ENCODE peak calls at places on chromosome 4, in six cellular contexts. W is neural crest cell, T is IMR-90, I is fibroblast of lung, J is dorsolateral prefrontal cortex, E is lower lobe of right lung. M is an unnamed sample.

GRCh38 chr4:114807357-114807756 is 208.8 kb downstream of the UGT8 start:
- DNase-seq in W (no peak), J (no peak), I (no peak), E (no peak), T (no peak), M (no peak)

GRCh38 chr4:128591482-128591881 is 218.0 kb upstream of the JADE1 start:
- DNase-seq in E (no peak), J (no peak), W (no peak), T (no peak), I (no peak), M (no peak)

GRCh38 chr4:68324509-68325262 is 25.2 kb downstream of the YTHDC1 start:
- DNase-seq in I (no peak), W (no peak), T (no peak), E (no peak), J (no peak), M (no peak)

GRCh38 chr4:115090483-115091075 is 22.8 kb downstream of the NDST4 start:
- DNase-seq in J (no peak), E (no peak), I (peak; percentile 7), T (peak; percentile 0), W (no peak), M (no peak)

GRCh38 chr4:187668683-187669082 is 326.9 kb upstream of the ZFP42 start:
- DNase-seq in E (no peak), T (peak; percentile 83), J (no peak), I (peak; percentile 50), W (no peak), M (no peak)

GRCh38 chr4:137474711-137475301 is 57.5 kb downstream of the PCDH18 start:
- DNase-seq in J (no peak), T (peak; percentile 70), E (no peak), W (no peak), I (peak; percentile 48), M (no peak)

GRCh38 chr4:155442267-155443105 is 65.7 kb upstream of the MAP9 start:
- DNase-seq in W (peak; percentile 78), E (peak; percentile 79), T (peak; percentile 76), J (peak; percentile 77), I (peak; percentile 54), M (peak; percentile 52)

GRCh38 chr4:160319868-160320260 is 1217.0 kb downstream of the RAPGEF2 start:
- DNase-seq in W (no peak), E (no peak), J (no peak), T (no peak), I (no peak), M (no peak)

GRCh38 chr4:86498560-86499166 is 95.5 kb upstream of the PTPN13 start:
- DNase-seq in I (peak; percentile 70), J (no peak), T (peak; percentile 68), E (no peak), W (no peak), M (no peak)

GRCh38 chr4:100288811-100289529 is 98.7 kb upstream of the DDIT4L start:
- DNase-seq in W (no peak), I (no peak), E (no peak), T (peak; percentile 35), J (no peak), M (no peak)

GRCh38 chr4:8303485-8304281 is 34.1 kb downstream of the HTRA3 start:
- DNase-seq in E (no peak), W (no peak), J (peak; percentile 33), T (peak; percentile 95), I (peak; percentile 74), M (peak; percentile 53)

GRCh38 chr4:168759321-168759720 is 250.7 kb downstream of the CBR4 start:
- DNase-seq in T (no peak), W (no peak), J (no peak), E (no peak), I (no peak), M (no peak)

GRCh38 chr4:8039290-8039689 is 99.6 kb upstream of the AFAP1 start:
- DNase-seq in I (no peak), E (no peak), W (peak; percentile 59), T (no peak), J (no peak), M (no peak)

GRCh38 chr4:121127100-121127499 is 37.0 kb downstream of the TNIP3 start:
- DNase-seq in E (no peak), T (no peak), I (no peak), W (no peak), J (no peak), M (no peak)

GRCh38 chr4:40763228-40763716 is 13.5 kb downstream of the NSUN7 start:
- DNase-seq in J (no peak), E (no peak), T (peak; percentile 51), I (peak; percentile 30), W (no peak), M (no peak)

GRCh38 chr4:20368926-20369325 is 117.2 kb downstream of the SLIT2 start:
- DNase-seq in E (no peak), J (no peak), W (no peak), T (peak; percentile 67), I (peak; percentile 49), M (no peak)

GRCh38 chr4:96354036-96354712 is 514.3 kb downstream of the PDHA2 start:
- DNase-seq in I (peak; percentile 11), J (no peak), E (no peak), T (no peak), W (no peak), M (no peak)

GRCh38 chr4:54050214-54050904 is 14.0 kb downstream of the CHIC2 start:
- DNase-seq in T (peak; percentile 78), E (no peak), W (no peak), J (no peak), I (peak; percentile 75), M (no peak)

GRCh38 chr4:181592221-181592745 is 650.9 kb upstream of the TENM3 start:
- DNase-seq in T (peak; percentile 46), J (no peak), W (no peak), E (no peak), I (peak; percentile 55), M (no peak)

GRCh38 chr4:37645736-37646135 is 40.4 kb downstream of the RELL1 start:
- DNase-seq in T (no peak), J (no peak), I (no peak), W (no peak), E (no peak), M (no peak)

GRCh38 chr4:168119870-168120269 is 27.5 kb downstream of the ANXA10 start:
- DNase-seq in E (no peak), I (no peak), J (no peak), T (no peak), W (no peak), M (no peak)

GRCh38 chr4:138330531-138330930 is 88.4 kb upstream of the SLC7A11 start:
- DNase-seq in I (no peak), E (no peak), W (no peak), T (peak; percentile 27), J (no peak), M (no peak)

GRCh38 chr4:4695497-4695896 is 153.6 kb upstream of the STX18 start:
- DNase-seq in E (no peak), W (no peak), I (no peak), T (no peak), J (no peak), M (no peak)

DNA sequence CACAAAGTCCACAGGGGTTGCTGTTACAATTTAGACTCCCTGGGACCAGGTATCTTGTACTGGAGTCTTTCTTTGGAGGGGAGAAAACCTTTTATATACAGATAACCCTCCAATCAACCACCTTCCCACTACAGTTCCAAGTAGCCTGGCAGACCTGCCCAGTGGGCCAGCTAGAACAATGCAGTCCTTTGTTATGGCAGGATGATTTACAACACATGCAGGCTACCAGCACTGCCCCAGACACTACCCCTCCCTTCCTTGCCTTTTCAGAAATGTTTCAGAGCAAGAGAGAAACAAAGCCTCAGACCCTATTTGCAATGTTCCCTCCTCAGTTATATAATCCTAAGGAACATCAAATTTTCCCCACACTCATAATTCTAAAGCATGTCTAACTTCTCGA is 11.1 kb downstream of the RASL11B start:
- DNase-seq in E (no peak), W (no peak), J (no peak), T (no peak), I (peak; percentile 17), M (no peak)
- TF ChIP-seq CTCF in E (no peak), W (no peak), J (no peak), T (no peak), I (no peak), M (no peak)

GRCh38 chr4:151407466-151408379 is 1.3 kb upstream of the FHIP1A start:
- DNase-seq in E (peak; percentile 68), I (peak; percentile 14), T (no peak), W (no peak), J (no peak), M (peak; percentile 63)

GRCh38 chr4:151407018-151407417 is 2.0 kb upstream of the FHIP1A start:
- DNase-seq in J (no peak), I (no peak), T (no peak), E (no peak), W (no peak), M (no peak)

GRCh38 chr4:151409470-151410313 is 716 bp downstream of the FHIP1A start:
- DNase-seq in W (no peak), E (peak; percentile 47), T (no peak), J (no peak), I (no peak), M (no peak)

GRCh38 chr4:151408380-151408629 is 671 bp upstream of the FHIP1A start:
- DNase-seq in T (no peak), J (no peak), E (no peak), W (no peak), I (no peak), M (no peak)

GRCh38 chr4:151408630-151409469 is at the start of gene FHIP1A:
- DNase-seq in W (peak; percentile 48), E (peak; percentile 90), T (peak; percentile 53), I (peak; percentile 73), J (peak; percentile 70), M (peak; percentile 45)
- TF ChIP-seq CTCF in W (peak; percentile 35), E (no peak), T (peak; percentile 11), I (no peak), J (no peak), M (no peak)

GRCh38 chr4:118676128-118676527 is 9.1 kb upstream of the METTL14 start:
- DNase-seq in T (no peak), I (no peak), E (no peak), J (no peak), W (no peak), M (no peak)
- TF ChIP-seq CTCF in T (peak; percentile 15), I (peak; percentile 29), E (no peak), J (no peak), W (no peak), M (no peak)

GRCh38 chr4:83284161-83285021 is at the start of gene COQ2:
- DNase-seq in J (peak; percentile 97), W (peak; percentile 93), I (peak; percentile 96), E (peak; percentile 97), T (peak; percentile 92), M (peak; percentile 96)
- TF ChIP-seq CTCF in J (peak; percentile 45), W (peak; percentile 42), I (peak; percentile 10), E (peak; percentile 43), T (peak; percentile 11), M (peak; percentile 10)

GRCh38 chr4:184400375-184400870 is 73.9 kb downstream of the IRF2 start:
- DNase-seq in W (no peak), T (peak; percentile 97), E (no peak), J (no peak), I (peak; percentile 90), M (no peak)
- TF ChIP-seq CTCF in W (no peak), T (peak; percentile 55), E (no peak), J (no peak), I (peak; percentile 58), M (no peak)

M was measured in CD14-positive monocyte.